ENCODE peak calls at places on chromosomes 5 and 9, in seven cellular contexts. R is OCI-LY7, L is H9, K is mammary epithelial cell, M is PC-3, T is fibroblast of lung, S is HCT116. D is an unnamed sample. For H3K79me2, the result is how much of the 10 kb centered on the place peaks cover.

GRCh38 chr9:18666987-18667772 is 193.2 kb downstream of the ADAMTSL1 start:
- DNase-seq in R (no peak), L (no peak), K (peak), M (peak), T (peak), S (no peak), D (no peak)

GRCh38 chr5:178389796-178390195 is 157.2 kb upstream of the PHYKPL start:
- DNase-seq in R (no peak), L (no peak), K (no peak), M (no peak), T (no peak), S (no peak), D (no peak)

GRCh38 chr9:35726876-35727438 is 5.0 kb downstream of the TLN1 start:
- DNase-seq in R (peak), L (peak), K (peak), M (peak), T (peak), S (no peak), D (peak)

GRCh38 chr9:31355965-31356364 is 1028.5 kb upstream of the ACO1 start:
- DNase-seq in R (no peak), L (no peak), K (peak), M (no peak), T (no peak), S (no peak), D (no peak)

GRCh38 chr5:115333164-115333563 is 36.7 kb upstream of the CCDC112 start:
- DNase-seq in R (no peak), L (no peak), K (no peak), M (no peak), T (peak), S (no peak), D (peak)

GRCh38 chr5:146340260-146341081 is 1.8 kb downstream of the POU4F3 start:
- DNase-seq in R (peak), L (peak), K (peak), M (peak), T (peak), S (no peak), D (peak)

GRCh38 chr5:51386916-51387853 is 3.9 kb downstream of the ISL1 start:
- DNase-seq in R (no peak), L (peak), K (no peak), M (no peak), T (no peak), S (no peak), D (no peak)

GRCh38 chr5:55324815-55325418 is 17.1 kb downstream of the MTREX start:
- DNase-seq in R (peak), L (no peak), K (peak), M (peak), T (peak), S (peak), D (no peak)

GRCh38 chr5:81768960-81769452 is 18.1 kb upstream of the SSBP2 start:
- DNase-seq in R (no peak), L (no peak), K (peak), M (peak), T (peak), S (peak), D (no peak)

GRCh38 chr5:154087260-154087659 is 48.5 kb downstream of the MFAP3 start:
- DNase-seq in R (no peak), L (no peak), K (no peak), M (no peak), T (no peak), S (no peak), D (no peak)

DNA sequence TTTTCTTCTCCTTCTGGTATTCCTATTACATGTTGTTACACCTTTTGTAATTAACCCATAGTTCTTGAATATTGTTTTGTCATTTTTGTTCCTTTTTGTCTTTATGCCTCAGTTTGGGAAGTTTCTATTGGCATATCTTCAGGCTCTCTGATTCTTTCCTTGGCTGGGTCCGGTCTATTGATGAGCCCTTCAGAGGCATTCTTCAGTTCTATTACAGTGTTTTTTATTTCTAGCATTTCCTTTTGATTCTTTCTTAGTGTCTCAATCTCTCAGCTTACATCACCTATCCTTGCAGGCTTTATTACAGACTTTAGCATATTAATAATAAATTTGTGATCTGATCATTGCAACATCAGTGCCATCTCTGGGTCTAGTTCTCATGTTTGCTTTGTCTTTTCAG is 33.8 kb downstream of the PHF2 start:
- DNase-seq in R (no peak), L (no peak), K (no peak), M (no peak), T (no peak), S (no peak), D (no peak)
- H3K79me2 ChIP-seq in R (under half), L (under half), K (half or more), M (under half), T (under half), S (under half), D (half or more)

DNA sequence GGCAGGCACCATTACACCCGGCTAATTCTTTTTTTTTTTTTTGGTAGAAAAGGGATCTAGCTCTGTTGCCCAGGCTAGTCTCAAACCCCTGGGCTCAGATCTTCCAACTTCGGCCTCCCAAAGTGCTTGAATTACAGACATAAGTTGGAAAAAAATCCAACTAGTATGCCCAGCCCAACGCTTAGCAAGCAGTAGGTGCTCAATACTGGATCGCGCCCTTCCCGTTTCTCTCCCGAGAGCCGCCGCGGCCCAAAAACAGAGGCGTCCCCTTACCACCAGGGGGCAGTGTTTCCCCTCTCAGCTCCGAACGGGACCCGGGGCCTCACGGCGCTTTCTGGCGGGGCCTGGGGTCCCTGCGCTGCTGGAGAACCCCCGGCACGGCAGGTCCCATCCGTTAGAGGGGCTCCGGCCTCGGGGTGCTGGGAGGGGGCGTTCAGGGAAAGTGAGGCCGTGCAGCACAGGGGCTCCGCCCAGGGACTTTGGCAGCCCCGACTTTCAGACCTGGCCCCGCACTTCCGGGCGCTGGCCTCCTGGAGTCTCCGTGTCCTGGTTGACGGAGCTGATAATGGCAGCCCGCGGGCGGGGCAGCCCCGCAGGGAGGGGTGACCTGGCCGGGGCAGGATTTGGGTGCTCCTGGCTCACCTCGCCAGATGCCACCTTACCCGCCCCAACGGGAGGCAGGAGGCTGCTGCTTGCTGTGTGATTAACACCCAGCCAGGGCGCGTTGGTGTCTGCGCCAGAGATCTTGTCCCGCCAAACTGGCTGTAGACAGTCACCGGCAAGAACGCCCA is 15.2 kb downstream of the PTGES start:
- DNase-seq in R (peak), L (peak), K (peak), M (peak), T (peak), S (peak), D (peak)
- H3K27ac ChIP-seq in R (no peak), L (no peak), K (no peak), M (peak), T (peak), S (peak), D (no peak)

GRCh38 chr5:166354277-166354676 is 1937.2 kb upstream of the WWC1 start:
- DNase-seq in R (no peak), L (no peak), K (no peak), M (peak), T (peak), S (no peak), D (no peak)

GRCh38 chr5:166347051-166347450 is 1944.4 kb upstream of the WWC1 start:
- DNase-seq in R (no peak), L (no peak), K (no peak), M (no peak), T (no peak), S (no peak), D (no peak)

DNA sequence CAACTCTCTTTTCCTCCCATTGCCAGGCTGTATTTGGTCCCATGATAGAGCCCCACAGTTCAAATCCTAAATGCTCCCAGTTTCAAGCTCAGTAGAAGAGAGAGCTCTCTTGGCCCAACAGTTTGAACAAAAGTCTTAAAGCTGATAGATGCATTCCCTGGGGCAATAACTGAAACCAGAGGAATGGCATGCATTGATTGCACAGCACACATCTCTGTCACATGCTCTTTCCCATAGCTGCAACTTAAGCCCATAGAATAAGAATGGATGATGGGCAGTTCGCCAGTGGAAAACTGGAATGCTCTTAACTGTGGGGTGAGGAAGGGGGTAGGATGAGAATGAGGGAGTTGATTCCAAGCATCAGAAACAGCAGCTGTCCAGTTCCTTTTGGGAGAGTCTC is 1942.4 kb upstream of the WWC1 start:
- DNase-seq in R (no peak), L (no peak), K (no peak), M (no peak), T (no peak), S (no peak), D (no peak)
- H3K79me2 ChIP-seq in R (under half), L (under half), K (under half), M (under half), T (under half), S (under half), D (under half)

GRCh38 chr9:34611251-34611810 is 566 bp downstream of the RPP25L start:
- DNase-seq in R (peak), L (peak), K (no peak), M (no peak), T (peak), S (no peak), D (no peak)

GRCh38 chr9:34607331-34607730 is 4.6 kb downstream of the RPP25L start:
- DNase-seq in R (no peak), L (no peak), K (no peak), M (no peak), T (no peak), S (no peak), D (no peak)

GRCh38 chr9:34611811-34612787 is at the start of gene RPP25L:
- DNase-seq in R (peak), L (peak), K (peak), M (peak), T (peak), S (peak), D (peak)

GRCh38 chr9:34612788-34613390 is 992 bp upstream of the RPP25L start:
- DNase-seq in R (peak), L (peak), K (peak), M (peak), T (peak), S (peak), D (peak)

GRCh38 chr9:34610434-34611206 is 1.3 kb downstream of the RPP25L start:
- DNase-seq in R (no peak), L (peak), K (no peak), M (no peak), T (no peak), S (no peak), D (no peak)
- H3K27ac ChIP-seq in R (no peak), L (no peak), K (no peak), M (no peak), T (no peak), S (peak), D (peak)

DNA sequence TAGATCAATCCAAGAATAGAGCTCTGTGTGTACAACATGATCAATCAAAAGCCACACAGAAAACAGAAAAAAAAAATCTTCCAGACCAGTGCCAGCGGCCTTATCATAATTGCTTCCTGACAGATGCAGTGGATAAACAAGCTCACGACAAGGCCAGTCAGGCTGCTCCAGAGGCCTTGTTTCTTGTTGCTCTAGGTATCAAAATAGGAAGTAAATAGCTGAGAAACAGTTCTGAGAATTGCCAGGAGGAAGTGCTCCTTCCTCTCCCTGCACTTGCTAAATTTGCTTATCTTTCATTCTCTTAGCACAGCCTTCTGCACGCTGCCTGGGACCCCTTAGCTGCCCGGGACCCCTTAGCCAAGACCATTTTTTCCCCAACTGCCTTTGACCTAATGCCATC is 198.9 kb upstream of the TARS1 start:
- DNase-seq in R (peak), L (no peak), K (no peak), M (no peak), T (no peak), S (no peak), D (no peak)
- H3K79me2 ChIP-seq in R (under half), L (under half), K (under half), M (under half), T (under half), S (under half), D (under half)

GRCh38 chr5:2149196-2149541 is 266.4 kb upstream of the IRX4 start:
- DNase-seq in R (no peak), L (peak), K (peak), M (peak), T (peak), S (peak), D (no peak)

GRCh38 chr5:2143088-2143487 is 260.4 kb upstream of the IRX4 start:
- DNase-seq in R (no peak), L (peak), K (no peak), M (no peak), T (no peak), S (no peak), D (no peak)

GRCh38 chr5:2148312-2149195 is 265.8 kb upstream of the IRX4 start:
- DNase-seq in R (no peak), L (peak), K (no peak), M (no peak), T (no peak), S (no peak), D (no peak)

GRCh38 chr5:2143646-2144386 is 261.1 kb upstream of the IRX4 start:
- DNase-seq in R (no peak), L (peak), K (no peak), M (no peak), T (no peak), S (no peak), D (no peak)

DNA sequence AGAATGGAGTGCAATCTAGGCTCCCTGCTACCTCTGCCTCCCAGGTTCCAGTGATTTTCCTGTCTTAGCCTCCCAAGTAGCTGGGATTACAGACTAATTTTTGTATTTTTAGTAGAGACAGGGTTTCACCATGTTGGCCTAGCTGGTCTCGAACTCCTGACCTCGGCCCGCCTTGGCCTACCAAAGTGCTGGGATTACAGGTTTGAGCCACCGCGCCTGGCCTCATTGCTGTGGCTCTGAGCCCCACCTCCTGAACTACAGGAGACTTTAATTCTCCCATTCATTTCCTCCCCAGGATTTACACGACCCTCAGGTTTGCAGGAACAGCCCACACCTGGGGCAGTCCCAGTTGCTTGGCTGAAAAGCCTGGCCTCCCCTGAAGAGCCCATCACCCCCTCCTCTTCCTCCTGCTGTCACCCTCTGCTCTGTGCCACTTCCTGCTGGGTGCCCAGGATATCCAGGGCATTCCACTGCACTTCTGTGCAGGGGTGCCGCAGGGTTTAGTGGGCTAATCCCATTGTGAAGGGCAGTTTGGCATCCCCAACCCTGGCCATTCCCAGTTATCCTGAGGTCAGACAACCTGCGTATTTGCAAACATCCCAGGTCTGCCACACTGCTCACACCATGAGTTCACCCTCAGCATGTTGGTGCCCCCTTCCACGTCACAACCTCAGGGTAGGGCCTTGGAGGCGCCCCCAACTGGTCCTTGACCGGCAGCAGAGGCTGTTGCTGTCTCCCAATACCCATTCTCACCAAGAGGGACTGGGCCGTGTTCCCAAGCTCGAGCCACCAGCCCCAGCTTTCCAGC is 265.0 kb upstream of the IRX4 start:
- DNase-seq in R (no peak), L (peak), K (no peak), M (no peak), T (no peak), S (no peak), D (no peak)
- H3K27ac ChIP-seq in R (no peak), L (no peak), K (no peak), M (no peak), T (no peak), S (no peak), D (no peak)

D was measured in DND-41.